ENCODE peak calls at places on chromosomes 1 and 21, in eight cellular contexts. One of them, this sample, is unnamed.
A peak's percentile ranks its signal among the peaks of the same experiment; 100 is the strongest.

GRCh38 chr1:235697517-235697916 is 47.9 kb upstream of the GNG4 start:
- DNase-seq in mucosa of descending colon: no peak
- DNase-seq in CD8-positive, alpha-beta T cell: no peak
- DNase-seq in bronchial epithelial cell: no peak
- DNase-seq in nephron progenitor cell: no peak
- DNase-seq in PC-3: no peak
- DNase-seq in Calu3: no peak
- DNase-seq in IMR-90: peak; percentile 11
- DNase-seq in this sample: peak; percentile 18

GRCh38 chr1:19430121-19431068 is 54.9 kb downstream of the CAPZB start:
- DNase-seq in Calu3: no peak
- DNase-seq in bronchial epithelial cell: peak; percentile 75
- DNase-seq in PC-3: peak; percentile 88
- DNase-seq in IMR-90: peak; percentile 80
- DNase-seq in CD8-positive, alpha-beta T cell: no peak
- DNase-seq in mucosa of descending colon: no peak
- DNase-seq in nephron progenitor cell: no peak
- DNase-seq in this sample: no peak

GRCh38 chr1:72051538-72051937 is 230.8 kb downstream of the NEGR1 start:
- DNase-seq in IMR-90: no peak
- DNase-seq in nephron progenitor cell: no peak
- DNase-seq in PC-3: peak; percentile 49
- DNase-seq in Calu3: no peak
- DNase-seq in bronchial epithelial cell: peak; percentile 8
- DNase-seq in mucosa of descending colon: no peak
- DNase-seq in CD8-positive, alpha-beta T cell: no peak
- DNase-seq in this sample: no peak

GRCh38 chr1:166671627-166672026 is 167.6 kb upstream of the POGK start:
- DNase-seq in PC-3: no peak
- DNase-seq in bronchial epithelial cell: no peak
- DNase-seq in IMR-90: no peak
- DNase-seq in mucosa of descending colon: no peak
- DNase-seq in CD8-positive, alpha-beta T cell: no peak
- DNase-seq in nephron progenitor cell: no peak
- DNase-seq in Calu3: no peak
- DNase-seq in this sample: no peak

GRCh38 chr21:33428669-33429068 is 25.5 kb downstream of the IFNGR2 start:
- DNase-seq in CD8-positive, alpha-beta T cell: no peak
- DNase-seq in bronchial epithelial cell: peak; percentile 93
- DNase-seq in mucosa of descending colon: no peak
- DNase-seq in PC-3: peak; percentile 95
- DNase-seq in IMR-90: no peak
- DNase-seq in nephron progenitor cell: no peak
- DNase-seq in Calu3: no peak
- DNase-seq in this sample: no peak

GRCh38 chr1:222464841-222465210 is 83.1 kb downstream of the HHIPL2 start:
- DNase-seq in bronchial epithelial cell: peak; percentile 42
- DNase-seq in Calu3: peak; percentile 58
- DNase-seq in PC-3: peak; percentile 97
- DNase-seq in CD8-positive, alpha-beta T cell: peak; percentile 45
- DNase-seq in nephron progenitor cell: peak; percentile 59
- DNase-seq in IMR-90: peak; percentile 73
- DNase-seq in mucosa of descending colon: peak; percentile 47
- DNase-seq in this sample: peak; percentile 42

GRCh38 chr1:152654110-152654509 is 9.1 kb upstream of the LCE2D start:
- DNase-seq in Calu3: peak; percentile 82
- DNase-seq in bronchial epithelial cell: peak; percentile 68
- DNase-seq in mucosa of descending colon: peak; percentile 37
- DNase-seq in nephron progenitor cell: peak; percentile 12
- DNase-seq in IMR-90: peak; percentile 33
- DNase-seq in PC-3: peak; percentile 84
- DNase-seq in CD8-positive, alpha-beta T cell: no peak
- DNase-seq in this sample: peak; percentile 49

GRCh38 chr1:113452921-113453770 is 62.8 kb downstream of the MAGI3 start:
- DNase-seq in bronchial epithelial cell: peak; percentile 60
- DNase-seq in CD8-positive, alpha-beta T cell: no peak
- DNase-seq in PC-3: peak; percentile 68
- DNase-seq in IMR-90: peak; percentile 66
- DNase-seq in Calu3: no peak
- DNase-seq in nephron progenitor cell: no peak
- DNase-seq in mucosa of descending colon: no peak
- DNase-seq in this sample: peak; percentile 13

GRCh38 chr21:45373991-45374816 is 30.8 kb upstream of the COL18A1 start:
- DNase-seq in IMR-90: no peak
- DNase-seq in Calu3: no peak
- DNase-seq in CD8-positive, alpha-beta T cell: no peak
- DNase-seq in PC-3: no peak
- DNase-seq in nephron progenitor cell: no peak
- DNase-seq in bronchial epithelial cell: no peak
- DNase-seq in mucosa of descending colon: peak; percentile 11
- DNase-seq in this sample: no peak

GRCh38 chr21:37367758-37368535 is 1.4 kb downstream of the DYRK1A start:
- DNase-seq in IMR-90: peak; percentile 35
- DNase-seq in bronchial epithelial cell: no peak
- DNase-seq in mucosa of descending colon: peak; percentile 64
- DNase-seq in PC-3: peak; percentile 64
- DNase-seq in nephron progenitor cell: peak; percentile 37
- DNase-seq in Calu3: peak; percentile 12
- DNase-seq in CD8-positive, alpha-beta T cell: no peak
- DNase-seq in this sample: peak; percentile 27

GRCh38 chr1:202159534-202160371 is 649 bp downstream of the PTPN7 start:
- DNase-seq in bronchial epithelial cell: no peak
- DNase-seq in nephron progenitor cell: no peak
- DNase-seq in PC-3: no peak
- DNase-seq in IMR-90: no peak
- DNase-seq in Calu3: no peak
- DNase-seq in CD8-positive, alpha-beta T cell: no peak
- DNase-seq in mucosa of descending colon: peak; percentile 58
- DNase-seq in this sample: peak; percentile 70

GRCh38 chr1:164101802-164102201 is 457.2 kb upstream of the PBX1 start:
- DNase-seq in IMR-90: no peak
- DNase-seq in CD8-positive, alpha-beta T cell: no peak
- DNase-seq in mucosa of descending colon: peak; percentile 14
- DNase-seq in bronchial epithelial cell: no peak
- DNase-seq in Calu3: no peak
- DNase-seq in nephron progenitor cell: no peak
- DNase-seq in PC-3: no peak
- DNase-seq in this sample: no peak

GRCh38 chr1:9538669-9539164 is 548 bp upstream of the SLC25A33 start:
- DNase-seq in IMR-90: no peak
- DNase-seq in nephron progenitor cell: peak; percentile 18
- DNase-seq in bronchial epithelial cell: no peak
- DNase-seq in PC-3: no peak
- DNase-seq in CD8-positive, alpha-beta T cell: no peak
- DNase-seq in mucosa of descending colon: peak; percentile 62
- DNase-seq in Calu3: no peak
- DNase-seq in this sample: no peak

GRCh38 chr1:182003953-182004586 is 57.4 kb downstream of the ZNF648 start:
- DNase-seq in nephron progenitor cell: no peak
- DNase-seq in Calu3: no peak
- DNase-seq in bronchial epithelial cell: no peak
- DNase-seq in mucosa of descending colon: peak; percentile 22
- DNase-seq in CD8-positive, alpha-beta T cell: no peak
- DNase-seq in PC-3: no peak
- DNase-seq in IMR-90: no peak
- DNase-seq in this sample: no peak

GRCh38 chr1:18927082-18927653 is 24.8 kb upstream of the ALDH4A1 start:
- DNase-seq in PC-3: peak; percentile 49
- DNase-seq in mucosa of descending colon: peak; percentile 48
- DNase-seq in CD8-positive, alpha-beta T cell: no peak
- DNase-seq in Calu3: no peak
- DNase-seq in bronchial epithelial cell: peak; percentile 74
- DNase-seq in IMR-90: no peak
- DNase-seq in nephron progenitor cell: no peak
- DNase-seq in this sample: peak; percentile 33

GRCh38 chr1:150484861-150485260 is 2.4 kb upstream of the TARS2 start:
- DNase-seq in Calu3: peak; percentile 26
- DNase-seq in IMR-90: peak; percentile 24
- DNase-seq in bronchial epithelial cell: peak; percentile 58
- DNase-seq in mucosa of descending colon: no peak
- DNase-seq in CD8-positive, alpha-beta T cell: no peak
- DNase-seq in PC-3: peak; percentile 42
- DNase-seq in nephron progenitor cell: no peak
- DNase-seq in this sample: no peak

GRCh38 chr1:58858344-58858673 is 74.5 kb upstream of the JUN start:
- DNase-seq in CD8-positive, alpha-beta T cell: no peak
- DNase-seq in mucosa of descending colon: no peak
- DNase-seq in IMR-90: peak; percentile 60
- DNase-seq in PC-3: peak; percentile 13
- DNase-seq in nephron progenitor cell: no peak
- DNase-seq in bronchial epithelial cell: no peak
- DNase-seq in Calu3: no peak
- DNase-seq in this sample: no peak

GRCh38 chr1:204581759-204582158 is 65.6 kb downstream of the MDM4 start:
- DNase-seq in mucosa of descending colon: no peak
- DNase-seq in bronchial epithelial cell: no peak
- DNase-seq in Calu3: no peak
- DNase-seq in PC-3: no peak
- DNase-seq in nephron progenitor cell: no peak
- DNase-seq in IMR-90: no peak
- DNase-seq in CD8-positive, alpha-beta T cell: no peak
- DNase-seq in this sample: no peak

GRCh38 chr1:33327587-33328325 is 6.9 kb upstream of the A3GALT2 start:
- DNase-seq in nephron progenitor cell: no peak
- DNase-seq in mucosa of descending colon: no peak
- DNase-seq in CD8-positive, alpha-beta T cell: no peak
- DNase-seq in Calu3: no peak
- DNase-seq in bronchial epithelial cell: peak; percentile 90
- DNase-seq in PC-3: peak; percentile 80
- DNase-seq in IMR-90: peak; percentile 99
- DNase-seq in this sample: no peak

GRCh38 chr1:86487131-86487804 is 18.5 kb downstream of the CLCA1 start:
- DNase-seq in nephron progenitor cell: no peak
- DNase-seq in CD8-positive, alpha-beta T cell: no peak
- DNase-seq in mucosa of descending colon: no peak
- DNase-seq in bronchial epithelial cell: no peak
- DNase-seq in Calu3: no peak
- DNase-seq in IMR-90: peak; percentile 47
- DNase-seq in PC-3: peak; percentile 39
- DNase-seq in this sample: no peak

GRCh38 chr1:19036049-19036546 is 79.6 kb upstream of the IFFO2 start:
- DNase-seq in mucosa of descending colon: no peak
- DNase-seq in Calu3: no peak
- DNase-seq in CD8-positive, alpha-beta T cell: no peak
- DNase-seq in nephron progenitor cell: no peak
- DNase-seq in bronchial epithelial cell: no peak
- DNase-seq in PC-3: no peak
- DNase-seq in IMR-90: no peak
- DNase-seq in this sample: no peak

GRCh38 chr21:33963848-33964555 is 48.4 kb upstream of the ATP5PO start:
- DNase-seq in bronchial epithelial cell: no peak
- DNase-seq in nephron progenitor cell: no peak
- DNase-seq in Calu3: no peak
- DNase-seq in mucosa of descending colon: no peak
- DNase-seq in CD8-positive, alpha-beta T cell: no peak
- DNase-seq in PC-3: no peak
- DNase-seq in IMR-90: no peak
- DNase-seq in this sample: no peak

GRCh38 chr1:246417813-246418564 is 89.1 kb downstream of the SMYD3 start:
- DNase-seq in bronchial epithelial cell: no peak
- DNase-seq in IMR-90: no peak
- DNase-seq in nephron progenitor cell: no peak
- DNase-seq in Calu3: no peak
- DNase-seq in CD8-positive, alpha-beta T cell: no peak
- DNase-seq in PC-3: no peak
- DNase-seq in mucosa of descending colon: no peak
- DNase-seq in this sample: no peak
- TF ChIP-seq CTCF in bronchial epithelial cell: no peak
- TF ChIP-seq CTCF in IMR-90: no peak
- TF ChIP-seq CTCF in nephron progenitor cell: no peak
- TF ChIP-seq CTCF in Calu3: no peak
- TF ChIP-seq CTCF in CD8-positive, alpha-beta T cell: no peak
- TF ChIP-seq CTCF in PC-3: no peak
- TF ChIP-seq CTCF in mucosa of descending colon: no peak
- TF ChIP-seq CTCF in this sample: no peak

GRCh38 chr1:30423570-30423969 is 299.8 kb downstream of the MATN1 start:
- DNase-seq in nephron progenitor cell: no peak
- DNase-seq in CD8-positive, alpha-beta T cell: no peak
- DNase-seq in Calu3: no peak
- DNase-seq in IMR-90: no peak
- DNase-seq in bronchial epithelial cell: no peak
- DNase-seq in PC-3: no peak
- DNase-seq in mucosa of descending colon: no peak
- DNase-seq in this sample: no peak

GRCh38 chr1:30422251-30422650 is 301.1 kb downstream of the MATN1 start:
- DNase-seq in nephron progenitor cell: no peak
- DNase-seq in Calu3: no peak
- DNase-seq in mucosa of descending colon: no peak
- DNase-seq in CD8-positive, alpha-beta T cell: no peak
- DNase-seq in bronchial epithelial cell: no peak
- DNase-seq in IMR-90: no peak
- DNase-seq in PC-3: no peak
- DNase-seq in this sample: peak; percentile 3

GRCh38 chr1:30425046-30425445 is 298.3 kb downstream of the MATN1 start:
- DNase-seq in PC-3: no peak
- DNase-seq in CD8-positive, alpha-beta T cell: no peak
- DNase-seq in IMR-90: no peak
- DNase-seq in mucosa of descending colon: no peak
- DNase-seq in nephron progenitor cell: no peak
- DNase-seq in bronchial epithelial cell: peak; percentile 44
- DNase-seq in Calu3: no peak
- DNase-seq in this sample: no peak

GRCh38 chr1:30427545-30427944 is 295.8 kb downstream of the MATN1 start:
- DNase-seq in nephron progenitor cell: no peak
- DNase-seq in PC-3: no peak
- DNase-seq in Calu3: no peak
- DNase-seq in bronchial epithelial cell: no peak
- DNase-seq in mucosa of descending colon: no peak
- DNase-seq in CD8-positive, alpha-beta T cell: no peak
- DNase-seq in IMR-90: no peak
- DNase-seq in this sample: no peak
- TF ChIP-seq CTCF in nephron progenitor cell: no peak
- TF ChIP-seq CTCF in PC-3: no peak
- TF ChIP-seq CTCF in Calu3: no peak
- TF ChIP-seq CTCF in bronchial epithelial cell: no peak
- TF ChIP-seq CTCF in mucosa of descending colon: no peak
- TF ChIP-seq CTCF in CD8-positive, alpha-beta T cell: no peak
- TF ChIP-seq CTCF in IMR-90: no peak
- TF ChIP-seq CTCF in this sample: no peak

GRCh38 chr1:207401578-207401977 is 52.5 kb upstream of the CR2 start:
- DNase-seq in mucosa of descending colon: no peak
- DNase-seq in bronchial epithelial cell: no peak
- DNase-seq in nephron progenitor cell: no peak
- DNase-seq in Calu3: no peak
- DNase-seq in IMR-90: no peak
- DNase-seq in PC-3: no peak
- DNase-seq in CD8-positive, alpha-beta T cell: no peak
- DNase-seq in this sample: no peak
- TF ChIP-seq CTCF in mucosa of descending colon: no peak
- TF ChIP-seq CTCF in bronchial epithelial cell: no peak
- TF ChIP-seq CTCF in nephron progenitor cell: no peak
- TF ChIP-seq CTCF in Calu3: no peak
- TF ChIP-seq CTCF in IMR-90: no peak
- TF ChIP-seq CTCF in PC-3: peak; percentile 53
- TF ChIP-seq CTCF in CD8-positive, alpha-beta T cell: no peak
- TF ChIP-seq CTCF in this sample: no peak

DNA sequence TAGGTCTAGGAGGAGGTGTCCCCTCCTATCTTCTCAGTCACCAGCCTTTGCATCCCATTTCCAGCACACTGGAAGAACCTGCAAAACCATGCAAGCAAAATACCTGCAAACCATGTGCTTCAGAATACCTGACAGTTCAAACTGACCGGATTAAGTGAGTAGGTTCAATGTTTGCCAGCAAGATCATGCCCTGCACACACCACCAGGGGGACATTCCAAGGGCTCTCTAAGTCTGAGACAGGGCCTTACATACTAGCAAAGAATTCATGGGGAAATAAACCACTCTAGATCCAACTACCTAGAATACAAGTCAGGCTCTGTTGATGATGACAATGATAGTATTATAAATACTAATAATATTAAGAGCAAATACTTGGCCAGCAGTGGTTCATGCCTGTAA is 27.6 kb downstream of the INPP5B start:
- DNase-seq in PC-3: peak; percentile 48
- DNase-seq in IMR-90: peak; percentile 41
- DNase-seq in nephron progenitor cell: no peak
- DNase-seq in bronchial epithelial cell: peak; percentile 37
- DNase-seq in mucosa of descending colon: no peak
- DNase-seq in CD8-positive, alpha-beta T cell: no peak
- DNase-seq in Calu3: peak; percentile 24
- DNase-seq in this sample: no peak
- TF ChIP-seq CTCF in PC-3: peak; percentile 71
- TF ChIP-seq CTCF in IMR-90: peak; percentile 45
- TF ChIP-seq CTCF in nephron progenitor cell: peak; percentile 45
- TF ChIP-seq CTCF in bronchial epithelial cell: peak; percentile 51
- TF ChIP-seq CTCF in mucosa of descending colon: no peak
- TF ChIP-seq CTCF in CD8-positive, alpha-beta T cell: peak; percentile 40
- TF ChIP-seq CTCF in Calu3: peak; percentile 35
- TF ChIP-seq CTCF in this sample: no peak